ENCODE peak calls at places on chromosomes 1 and 21, in four cellular contexts. P, U, O and B are unnamed samples.

GRCh38 chr1:24321712-24322635 is 2.8 kb downstream of the GRHL3 start:
- DNase-seq in O (no peak), P (peak), U (peak), B (peak)

GRCh38 chr1:233113009-233113712 is 162.8 kb downstream of the NTPCR start:
- DNase-seq in U (peak), O (peak), P (peak), B (peak)

GRCh38 chr1:15218287-15219279 is 28.4 kb upstream of the FHAD1 start:
- DNase-seq in O (no peak), U (no peak), P (peak), B (no peak)

GRCh38 chr1:10629091-10629815 is 154.5 kb downstream of the PEX14 start:
- DNase-seq in O (no peak), P (no peak), U (no peak), B (no peak)

GRCh38 chr1:198498881-198499280 is 41.6 kb downstream of the ATP6V1G3 start:
- DNase-seq in P (peak), U (no peak), O (no peak), B (no peak)

GRCh38 chr21:33852495-33852894 is 63.1 kb downstream of the ATP5PO start:
- DNase-seq in P (no peak), U (no peak), O (no peak), B (no peak)

GRCh38 chr1:23867542-23867952 is 543 bp downstream of the FUCA1 start:
- DNase-seq in O (no peak), P (no peak), U (no peak), B (no peak)

GRCh38 chr1:23103001-23103879 is 65.4 kb downstream of the LUZP1 start:
- DNase-seq in O (no peak), P (peak), U (peak), B (no peak)

GRCh38 chr1:21886486-21887215 is 50.5 kb downstream of the HSPG2 start:
- DNase-seq in P (no peak), U (no peak), O (no peak), B (no peak)

GRCh38 chr1:117592155-117592554 is 13.7 kb upstream of the TENT5C start:
- DNase-seq in O (no peak), U (no peak), P (no peak), B (no peak)

GRCh38 chr1:58768332-58768731 is 15.5 kb downstream of the JUN start:
- DNase-seq in O (no peak), P (no peak), U (no peak), B (no peak)

GRCh38 chr21:45592208-45592619 is 50.0 kb upstream of the SLC19A1 start:
- DNase-seq in O (no peak), U (no peak), P (no peak), B (no peak)

GRCh38 chr1:218982482-218982881 is 191.2 kb upstream of the LYPLAL1 start:
- DNase-seq in U (no peak), O (no peak), P (no peak), B (no peak)

GRCh38 chr1:218371927-218372672 is 27.0 kb downstream of the TGFB2 start:
- DNase-seq in P (no peak), O (peak), U (no peak), B (no peak)

GRCh38 chr1:166119678-166120077 is 47.1 kb downstream of the FAM78B start:
- DNase-seq in O (no peak), P (no peak), U (no peak), B (peak)

GRCh38 chr1:39672551-39672947 is 642 bp upstream of the NT5C1A start:
- DNase-seq in O (no peak), U (no peak), P (no peak), B (no peak)

GRCh38 chr1:113042336-113043143 is 30.5 kb upstream of the LRIG2 start:
- DNase-seq in U (peak), O (peak), P (peak), B (peak)